ENCODE peak calls at places on chromosomes 5 and 9, in five cellular contexts. K is keratinocyte, I is brain microvascular endothelial cell, E is heart left ventricle, D is foreskin fibroblast. S is an unnamed sample.

GRCh38 chr9:14136047-14136446 is 177.9 kb downstream of the NFIB start:
- DNase-seq in K (no peak), I (no peak), E (no peak), D (no peak), S (no peak)

GRCh38 chr5:179874136-179874535 is 15.5 kb upstream of the MRNIP start:
- DNase-seq in K (no peak), I (no peak), E (no peak), D (no peak), S (no peak)

GRCh38 chr9:98869078-98869745 is 61.7 kb downstream of the GALNT12 start:
- DNase-seq in K (no peak), I (no peak), E (no peak), D (no peak), S (no peak)

GRCh38 chr5:8907168-8907868 is 638.6 kb downstream of the SEMA5A start:
- DNase-seq in K (peak), I (peak), E (no peak), D (peak), S (no peak)

GRCh38 chr5:128341056-128341455 is 197.0 kb downstream of the FBN2 start:
- DNase-seq in K (no peak), I (no peak), E (no peak), D (peak), S (no peak)

GRCh38 chr9:116081437-116082110 is 72.0 kb upstream of the PAPPA start:
- DNase-seq in K (no peak), I (no peak), E (no peak), D (no peak), S (no peak)

GRCh38 chr9:30732060-30732459 is 1652.4 kb upstream of the ACO1 start:
- DNase-seq in K (no peak), I (no peak), E (no peak), D (no peak), S (peak)

GRCh38 chr5:76999451-76999850 is 30.8 kb upstream of the AGGF1 start:
- DNase-seq in K (peak), I (peak), E (no peak), D (peak), S (no peak)

GRCh38 chr9:114139061-114139460 is 16.3 kb upstream of the COL27A1 start:
- DNase-seq in K (no peak), I (no peak), E (no peak), D (no peak), S (no peak)

GRCh38 chr5:102965653-102966052 is 154.3 kb downstream of the GIN1 start:
- DNase-seq in K (no peak), I (no peak), E (no peak), D (no peak), S (no peak)

GRCh38 chr5:159972538-159973362 is 36.2 kb upstream of the TTC1 start:
- DNase-seq in K (no peak), I (no peak), E (no peak), D (no peak), S (no peak)

GRCh38 chr5:124718376-124718775 is 28.1 kb downstream of the ZNF608 start:
- DNase-seq in K (no peak), I (no peak), E (no peak), D (no peak), S (peak)

GRCh38 chr9:98057095-98057799 is 715 bp downstream of the NANS start:
- DNase-seq in K (no peak), I (no peak), E (no peak), D (no peak), S (no peak)

GRCh38 chr5:143721960-143722359 is 90.0 kb upstream of the HMHB1 start:
- DNase-seq in K (no peak), I (no peak), E (no peak), D (no peak), S (no peak)

GRCh38 chr9:134295101-134295745 is 31.0 kb upstream of the RXRA start:
- DNase-seq in K (no peak), I (no peak), E (peak), D (no peak), S (no peak)

GRCh38 chr5:56330167-56330566 is 97.0 kb upstream of the ANKRD55 start:
- DNase-seq in K (no peak), I (no peak), E (no peak), D (no peak), S (no peak)

GRCh38 chr5:180109920-180110319 is 38.4 kb upstream of the RNF130 start:
- DNase-seq in K (no peak), I (no peak), E (no peak), D (no peak), S (no peak)

GRCh38 chr9:96186601-96187011 is 115.4 kb downstream of the HSD17B3 start:
- DNase-seq in K (no peak), I (no peak), E (no peak), D (no peak), S (no peak)

GRCh38 chr9:6829027-6829426 is 71.3 kb downstream of the KDM4C start:
- DNase-seq in K (no peak), I (no peak), E (no peak), D (no peak), S (no peak)

GRCh38 chr9:38141751-38142150 is 72.7 kb upstream of the SHB start:
- DNase-seq in K (peak), I (peak), E (no peak), D (peak), S (no peak)

GRCh38 chr5:168317521-168318147 is 26.2 kb downstream of the WWC1 start:
- DNase-seq in K (no peak), I (peak), E (no peak), D (peak), S (peak)

GRCh38 chr5:122371511-122372151 is 59.6 kb downstream of the SNCAIP start:
- DNase-seq in K (no peak), I (no peak), E (no peak), D (no peak), S (no peak)

GRCh38 chr5:84292788-84293653 is 91.7 kb downstream of the EDIL3 start:
- DNase-seq in K (no peak), I (no peak), E (no peak), D (no peak), S (no peak)

GRCh38 chr5:176723440-176723839 is 76.2 kb downstream of the TSPAN17 start:
- DNase-seq in K (no peak), I (no peak), E (no peak), D (no peak), S (no peak)

GRCh38 chr5:59174248-59174844 is 591.5 kb downstream of the RAB3C start:
- DNase-seq in K (no peak), I (peak), E (no peak), D (peak), S (peak)

GRCh38 chr9:71072587-71072986 is 48.8 kb downstream of the TRPM3 start:
- DNase-seq in K (no peak), I (no peak), E (no peak), D (no peak), S (no peak)

GRCh38 chr9:35669331-35670145 is 4.2 kb upstream of the CA9 start:
- DNase-seq in K (no peak), I (no peak), E (no peak), D (no peak), S (no peak)

GRCh38 chr9:34501889-34502425 is 20.8 kb downstream of the ENHO start:
- DNase-seq in K (no peak), I (no peak), E (peak), D (peak), S (no peak)

GRCh38 chr9:34809504-34810186 is 99.7 kb upstream of the CCL21 start:
- DNase-seq in K (no peak), I (peak), E (no peak), D (no peak), S (no peak)

GRCh38 chr5:124285071-124285470 is 461.4 kb downstream of the ZNF608 start:
- DNase-seq in K (no peak), I (no peak), E (no peak), D (no peak), S (no peak)

GRCh38 chr5:134118212-134118611 is 3.7 kb downstream of the TCF7 start:
- DNase-seq in K (no peak), I (no peak), E (no peak), D (no peak), S (no peak)
- H3K4me3 ChIP-seq in K (no peak), I (no peak), E (no peak), D (no peak), S (no peak)

GRCh38 chr5:64140018-64140417 is 25.6 kb upstream of the RNF180 start:
- DNase-seq in K (no peak), I (no peak), E (no peak), D (no peak), S (no peak)
- H3K4me3 ChIP-seq in K (no peak), I (no peak), E (no peak), D (no peak), S (no peak)

GRCh38 chr9:108478431-108478837 is 377.4 kb downstream of the ACTL7B start:
- DNase-seq in K (peak), I (peak), E (peak), D (peak), S (peak)
- H3K4me3 ChIP-seq in K (no peak), I (no peak), E (no peak), D (no peak), S (no peak)

DNA sequence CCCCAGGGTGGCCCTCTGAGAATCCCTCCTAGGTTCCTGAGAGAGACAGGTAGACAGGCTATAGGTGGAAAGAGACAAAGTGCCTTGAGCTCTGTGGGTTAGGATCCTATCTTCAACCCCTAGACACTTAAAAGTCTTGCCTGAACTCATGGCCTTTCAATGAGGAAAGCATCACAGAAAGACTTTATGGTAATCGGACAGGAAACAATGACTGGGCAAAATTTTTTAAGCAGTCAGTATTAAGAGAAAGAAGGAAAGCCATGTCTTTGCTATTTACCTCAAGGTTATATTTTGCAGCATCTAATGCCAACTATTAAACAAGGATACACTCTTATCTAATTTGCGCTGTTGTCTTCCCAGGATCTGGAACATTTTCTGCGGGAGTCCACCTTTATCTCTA is 93.2 kb downstream of the PCSK1 start:
- DNase-seq in K (no peak), I (no peak), E (no peak), D (no peak), S (no peak)
- H3K4me3 ChIP-seq in K (no peak), I (no peak), E (no peak), D (no peak), S (no peak)

GRCh38 chr9:101736723-101737122 is 1.7 kb downstream of the GRIN3A start:
- DNase-seq in K (no peak), I (peak), E (no peak), D (no peak), S (no peak)

GRCh38 chr9:101739311-101739710 is 864 bp upstream of the GRIN3A start:
- DNase-seq in K (no peak), I (no peak), E (no peak), D (no peak), S (no peak)

GRCh38 chr9:101737705-101738565 is 512 bp downstream of the GRIN3A start:
- DNase-seq in K (no peak), I (no peak), E (no peak), D (no peak), S (peak)

GRCh38 chr9:101738566-101739183 is at the start of gene GRIN3A:
- DNase-seq in K (no peak), I (no peak), E (peak), D (no peak), S (peak)

GRCh38 chr9:101737165-101737704 is 1.2 kb downstream of the GRIN3A start:
- DNase-seq in K (no peak), I (no peak), E (no peak), D (no peak), S (no peak)
- H3K4me3 ChIP-seq in K (no peak), I (no peak), E (peak), D (no peak), S (no peak)

DNA sequence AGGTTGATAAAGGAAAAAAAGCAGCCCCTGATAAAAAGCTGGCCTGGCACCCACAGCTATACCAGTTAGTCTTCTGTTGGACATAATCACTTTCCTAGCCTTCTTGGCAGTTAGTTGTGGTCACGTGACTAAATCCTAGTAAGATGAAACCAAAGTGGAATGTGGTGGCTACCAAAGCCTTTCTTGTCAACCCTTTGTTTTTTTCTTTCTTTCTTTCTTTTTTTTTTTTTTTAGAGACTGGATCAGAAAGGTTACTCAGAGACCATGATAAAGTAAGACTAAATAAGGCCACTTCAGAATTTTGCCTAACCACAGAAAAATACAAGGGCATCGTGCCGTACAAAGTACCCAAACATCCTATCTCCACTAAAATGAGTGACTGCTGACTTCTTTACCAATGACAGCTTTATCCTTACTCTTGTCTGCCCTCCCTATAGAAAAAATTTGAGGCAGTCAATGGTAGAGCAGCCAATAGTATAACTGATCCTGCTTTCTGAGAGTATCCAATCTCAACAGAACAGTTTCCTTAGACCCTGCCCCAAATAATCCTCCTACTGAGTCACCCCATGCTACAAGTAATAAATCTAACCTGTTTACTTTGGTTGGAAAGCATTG is 14.2 kb upstream of the KIF27 start:
- DNase-seq in K (no peak), I (peak), E (no peak), D (peak), S (no peak)
- H3K4me3 ChIP-seq in K (no peak), I (no peak), E (no peak), D (no peak), S (no peak)

DNA sequence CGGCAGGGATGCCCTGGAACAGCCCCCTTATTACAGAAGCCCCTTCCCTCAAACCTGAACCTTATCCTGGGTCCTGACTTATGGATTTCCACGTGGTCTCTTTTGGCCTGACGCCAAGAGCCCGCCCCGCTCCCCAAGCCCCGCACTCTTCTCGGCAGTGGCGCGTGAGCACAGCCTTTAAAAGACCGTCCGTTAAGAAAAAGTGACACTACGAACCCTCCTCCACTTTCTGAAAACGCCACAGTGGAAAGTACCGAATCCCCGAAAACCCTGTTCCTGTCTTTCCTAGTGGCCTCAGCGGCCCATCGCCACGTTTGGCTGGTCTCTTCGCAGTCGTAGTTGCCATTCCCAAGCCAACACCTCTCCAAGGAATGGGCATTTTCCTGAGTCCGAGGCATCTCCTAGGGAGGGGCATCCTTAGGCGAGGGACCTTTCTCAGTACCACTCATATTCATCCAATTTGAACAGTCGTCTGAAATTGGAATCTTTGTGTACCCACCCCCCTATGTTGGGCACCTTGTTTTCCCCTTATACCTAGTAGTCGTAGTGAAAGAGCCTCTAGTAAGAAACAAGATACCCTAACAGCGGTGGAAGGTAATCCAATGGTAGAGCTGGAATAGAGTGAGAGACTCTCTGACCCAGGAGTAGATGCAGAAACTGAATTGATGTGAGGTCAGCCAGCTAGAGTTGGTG is 769 bp upstream of the MCIDAS start:
- DNase-seq in K (no peak), I (no peak), E (no peak), D (no peak), S (no peak)
- H3K4me3 ChIP-seq in K (peak), I (no peak), E (peak), D (peak), S (peak)

GRCh38 chr5:14206028-14206725 is 63.0 kb downstream of the TRIO start:
- DNase-seq in K (no peak), I (no peak), E (no peak), D (no peak), S (no peak)

GRCh38 chr5:14201325-14202061 is 58.4 kb downstream of the TRIO start:
- DNase-seq in K (no peak), I (no peak), E (no peak), D (no peak), S (no peak)

GRCh38 chr5:14202462-14202861 is 59.3 kb downstream of the TRIO start:
- DNase-seq in K (no peak), I (peak), E (no peak), D (no peak), S (no peak)

GRCh38 chr5:14204011-14204670 is 61.0 kb downstream of the TRIO start:
- DNase-seq in K (no peak), I (no peak), E (no peak), D (no peak), S (no peak)

DNA sequence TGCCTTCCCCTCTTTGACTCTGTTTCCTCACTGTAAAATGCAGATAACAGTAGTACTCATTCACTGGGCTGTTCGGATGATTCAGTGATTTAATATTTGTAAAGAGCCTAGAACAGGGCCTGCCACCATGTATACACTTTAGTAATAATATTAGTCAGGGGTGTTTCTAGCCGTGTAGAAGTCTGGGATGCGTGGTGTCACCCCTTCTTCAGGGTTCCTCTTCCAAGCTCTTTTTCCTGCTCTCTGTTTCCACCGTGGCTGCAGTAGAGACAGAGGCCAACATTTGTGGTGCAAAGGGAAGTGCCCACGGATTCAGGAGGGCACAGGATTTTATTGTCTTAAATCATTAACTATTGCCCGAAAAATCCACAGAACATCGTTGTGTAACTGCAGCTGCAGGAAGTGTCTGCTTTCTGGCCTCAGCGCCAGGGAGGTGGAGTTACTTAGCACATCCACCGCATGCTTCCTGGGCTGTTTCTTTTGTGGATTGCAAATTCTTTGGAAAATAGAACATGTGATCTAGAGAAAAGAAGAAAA is 61.7 kb downstream of the TRIO start:
- DNase-seq in K (no peak), I (peak), E (peak), D (peak), S (peak)
- H3K4me3 ChIP-seq in K (no peak), I (peak), E (no peak), D (peak), S (no peak)

DNA sequence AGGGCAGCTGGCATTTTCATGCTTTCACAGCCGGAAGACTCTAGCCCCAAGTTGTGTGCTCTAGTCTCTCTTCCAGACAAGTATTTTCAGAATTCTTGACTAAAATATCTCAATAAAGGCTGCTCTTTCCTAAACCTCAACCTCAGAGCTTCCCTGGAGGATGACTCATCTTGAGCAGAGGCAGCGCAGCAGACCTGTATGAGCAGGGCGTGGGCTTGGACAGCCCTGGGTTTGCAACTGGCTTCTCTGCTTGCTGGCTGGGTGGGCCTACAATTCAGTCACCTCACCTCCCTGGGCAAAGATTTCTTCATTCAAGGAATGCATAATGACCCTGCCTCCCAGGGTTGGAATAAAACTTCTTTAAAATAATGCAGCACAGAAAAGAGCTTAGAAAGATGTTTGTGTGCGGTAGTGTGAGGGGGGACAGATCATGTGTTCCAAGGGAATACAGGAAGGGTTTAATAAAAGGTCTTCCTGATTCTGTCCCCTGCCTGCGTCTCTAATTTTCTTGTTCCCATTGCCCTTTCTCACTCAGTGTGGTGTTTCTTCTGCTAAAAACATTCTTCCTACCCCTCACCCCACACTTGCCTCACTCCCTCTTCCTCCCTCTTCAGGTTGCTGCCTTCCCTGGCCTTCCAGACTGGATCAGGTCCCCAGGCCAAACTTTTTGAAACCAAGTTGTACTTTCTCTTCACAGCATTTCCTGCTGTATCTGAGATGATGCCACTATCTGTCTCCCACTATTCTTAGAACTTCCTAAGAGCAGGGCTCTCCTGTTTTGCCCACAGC is 39.4 kb upstream of the MAP1B start:
- DNase-seq in K (peak), I (peak), E (no peak), D (peak), S (peak)
- H3K4me3 ChIP-seq in K (no peak), I (no peak), E (no peak), D (no peak), S (no peak)